ENCODE peak calls at places on chromosomes 6 and 20, in five cellular contexts. U, G, F, Y and L are unnamed samples.

GRCh38 chr20:2984956-2985661 is 58.3 kb upstream of the GNRH2 start:
- DNase-seq in U (no peak), G (no peak), F (no peak), Y (peak), L (no peak)

GRCh38 chr20:20410678-20411077 is 42.8 kb downstream of the INSM1 start:
- DNase-seq in U (no peak), G (no peak), F (no peak), Y (no peak), L (peak)

GRCh38 chr6:33014841-33015634 is 5.6 kb upstream of the HLA-DOA start:
- DNase-seq in U (no peak), G (no peak), F (peak), Y (peak), L (peak)

GRCh38 chr6:4157506-4157905 is 22.1 kb upstream of the ECI2 start:
- DNase-seq in U (no peak), G (no peak), F (no peak), Y (no peak), L (no peak)

GRCh38 chr6:7911345-7911725 is 747 bp upstream of the TXNDC5 start:
- DNase-seq in U (no peak), G (no peak), F (no peak), Y (no peak), L (no peak)

GRCh38 chr6:108872001-108872974 is 24.1 kb downstream of the ARMC2 start:
- DNase-seq in U (peak), G (no peak), F (no peak), Y (no peak), L (no peak)

GRCh38 chr6:14175031-14175430 is 57.5 kb downstream of the CD83 start:
- DNase-seq in U (no peak), G (no peak), F (no peak), Y (no peak), L (no peak)

GRCh38 chr6:134551245-134551960 is 233.5 kb upstream of the SGK1 start:
- DNase-seq in U (no peak), G (no peak), F (no peak), Y (peak), L (no peak)

GRCh38 chr20:35226775-35227681 is 538 bp downstream of the MMP24 start:
- DNase-seq in U (no peak), G (no peak), F (peak), Y (peak), L (peak)

GRCh38 chr20:16158090-16158975 is 414.9 kb downstream of the KIF16B start:
- DNase-seq in U (no peak), G (no peak), F (no peak), Y (no peak), L (no peak)

GRCh38 chr6:15506066-15506465 is 156.8 kb downstream of the DTNBP1 start:
- DNase-seq in U (peak), G (peak), F (no peak), Y (no peak), L (no peak)

GRCh38 chr20:19327401-19327800 is 115.0 kb downstream of the SLC24A3 start:
- DNase-seq in U (no peak), G (no peak), F (no peak), Y (no peak), L (no peak)

GRCh38 chr6:109096198-109096597 is 891 bp downstream of the CEP57L1 start:
- DNase-seq in U (no peak), G (no peak), F (no peak), Y (no peak), L (no peak)

GRCh38 chr6:169763881-169764280 is 12.5 kb downstream of the ERMARD start:
- DNase-seq in U (no peak), G (no peak), F (no peak), Y (no peak), L (no peak)

GRCh38 chr20:46423882-46424482 is 17.6 kb upstream of the ELMO2 start:
- DNase-seq in U (no peak), G (no peak), F (no peak), Y (no peak), L (no peak)

GRCh38 chr6:37306026-37306425 is 47.8 kb upstream of the RNF8 start:
- DNase-seq in U (no peak), G (no peak), F (no peak), Y (no peak), L (no peak)

GRCh38 chr6:5335020-5335419 is 73.7 kb downstream of the FARS2 start:
- DNase-seq in U (no peak), G (no peak), F (no peak), Y (no peak), L (no peak)

GRCh38 chr6:13494137-13494536 is 6.7 kb upstream of the GFOD1 start:
- DNase-seq in U (no peak), G (no peak), F (no peak), Y (no peak), L (no peak)

GRCh38 chr20:19205999-19206398 is 6.4 kb upstream of the SLC24A3 start:
- DNase-seq in U (peak), G (peak), F (peak), Y (peak), L (peak)

GRCh38 chr6:28738396-28738765 is 185.4 kb downstream of the TRIM27 start:
- DNase-seq in U (no peak), G (no peak), F (no peak), Y (no peak), L (no peak)

GRCh38 chr6:148367418-148368024 is 24.9 kb downstream of the SASH1 start:
- DNase-seq in U (peak), G (peak), F (no peak), Y (peak), L (no peak)

GRCh38 chr6:134176283-134176975 is 124.0 kb upstream of the SLC2A12 start:
- DNase-seq in U (peak), G (no peak), F (no peak), Y (no peak), L (peak)

GRCh38 chr6:159726196-159726917 is 949 bp upstream of the WTAP start:
- DNase-seq in U (no peak), G (no peak), F (no peak), Y (no peak), L (no peak)

GRCh38 chr6:47083586-47084047 is 41.5 kb upstream of the ADGRF1 start:
- DNase-seq in U (peak), G (peak), F (no peak), Y (no peak), L (peak)

GRCh38 chr6:167091149-167092107 is 31.5 kb upstream of the CCR6 start:
- DNase-seq in U (no peak), G (no peak), F (no peak), Y (no peak), L (no peak)

GRCh38 chr6:37160922-37161778 is 8.8 kb upstream of the PIM1 start:
- DNase-seq in U (no peak), G (no peak), F (no peak), Y (no peak), L (no peak)

GRCh38 chr6:151313060-151313459 is 73.3 kb downstream of the AKAP12 start:
- DNase-seq in U (no peak), G (no peak), F (no peak), Y (no peak), L (peak)

GRCh38 chr6:71496018-71496800 is 207.6 kb downstream of the OGFRL1 start:
- DNase-seq in U (no peak), G (no peak), F (no peak), Y (no peak), L (no peak)

GRCh38 chr6:108622601-108623335 is 62.1 kb downstream of the FOXO3 start:
- DNase-seq in U (peak), G (no peak), F (no peak), Y (peak), L (peak)

GRCh38 chr20:51350941-51351631 is 191.4 kb downstream of the NFATC2 start:
- DNase-seq in U (peak), G (no peak), F (no peak), Y (no peak), L (no peak)

GRCh38 chr20:35252037-35252461 is 25.6 kb downstream of the MMP24 start:
- DNase-seq in U (no peak), G (no peak), F (no peak), Y (no peak), L (no peak)

GRCh38 chr20:11302436-11302835 is 615.3 kb upstream of the BTBD3 start:
- DNase-seq in U (no peak), G (no peak), F (no peak), Y (no peak), L (no peak)

GRCh38 chr6:111987295-111987694 is 66.6 kb upstream of the CCN6 start:
- DNase-seq in U (no peak), G (no peak), F (no peak), Y (no peak), L (no peak)

GRCh38 chr6:70312165-70312564 is 9.3 kb upstream of the COL9A1 start:
- DNase-seq in U (no peak), G (no peak), F (no peak), Y (peak), L (no peak)

GRCh38 chr20:48679603-48680002 is 148.2 kb downstream of the PREX1 start:
- DNase-seq in U (no peak), G (no peak), F (no peak), Y (no peak), L (no peak)

GRCh38 chr6:89941031-89941775 is 46.9 kb downstream of the GJA10 start:
- DNase-seq in U (no peak), G (no peak), F (no peak), Y (no peak), L (peak)

GRCh38 chr6:3764516-3765333 is 13.2 kb upstream of the PXDC1 start:
- DNase-seq in U (no peak), G (no peak), F (no peak), Y (no peak), L (no peak)

DNA sequence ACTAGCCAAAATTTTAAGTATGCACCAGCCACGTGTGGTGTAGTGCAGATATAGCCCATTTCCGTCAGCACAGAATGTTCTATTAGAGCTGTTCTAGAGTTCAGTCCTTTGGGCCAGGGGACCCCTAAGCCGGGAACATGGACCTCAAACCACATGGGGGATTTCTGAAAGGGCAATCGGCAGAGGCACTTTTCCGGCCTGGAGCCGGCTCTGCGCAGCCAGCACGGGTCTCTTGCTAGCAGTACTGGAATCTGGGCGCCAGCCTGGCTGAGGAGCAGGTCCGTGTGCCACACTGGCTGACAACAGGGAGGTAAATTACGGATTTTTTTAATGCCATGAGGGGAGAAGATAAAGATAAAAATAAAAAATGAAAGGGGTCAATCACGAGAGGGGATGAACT is 120.5 kb downstream of the SULF2 start:
- DNase-seq in U (no peak), G (no peak), F (no peak), Y (no peak), L (no peak)
- TF ChIP-seq POLR2A in U (no peak), G (no peak), F (no peak), Y (no peak), L (no peak)

GRCh38 chr20:309841-310644 is 12.7 kb downstream of the ZCCHC3 start:
- DNase-seq in U (peak), G (peak), F (no peak), Y (peak), L (peak)
- TF ChIP-seq POLR2A in U (no peak), G (no peak), F (no peak), Y (peak), L (no peak)

GRCh38 chr6:39964530-39964929 is 30.3 kb upstream of the MOCS1 start:
- DNase-seq in U (no peak), G (no peak), F (no peak), Y (no peak), L (no peak)
- TF ChIP-seq POLR2A in U (no peak), G (no peak), F (no peak), Y (no peak), L (no peak)

DNA sequence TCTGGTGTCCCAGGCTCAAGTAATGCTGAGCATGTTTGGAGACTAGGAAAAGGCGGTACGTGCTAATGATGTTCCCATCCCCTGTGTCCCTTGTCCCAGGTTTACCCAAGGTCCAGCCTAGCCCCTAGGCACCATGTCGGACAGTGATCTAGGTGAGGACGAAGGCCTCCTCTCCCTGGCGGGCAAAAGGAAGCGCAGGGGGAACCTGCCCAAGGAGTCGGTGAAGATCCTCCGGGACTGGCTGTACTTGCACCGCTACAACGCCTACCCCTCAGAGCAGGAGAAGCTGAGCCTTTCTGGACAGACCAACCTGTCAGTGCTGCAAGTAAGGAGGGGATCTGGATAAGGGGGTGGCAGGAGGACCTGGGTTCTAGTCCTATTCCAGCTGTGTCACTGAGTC is 5.2 kb downstream of the TGIF2 start:
- DNase-seq in U (no peak), G (no peak), F (no peak), Y (no peak), L (no peak)
- TF ChIP-seq POLR2A in U (no peak), G (no peak), F (no peak), Y (no peak), L (no peak)